ENCODE peak calls at places on chromosome 3, in four cellular contexts. One of them, this sample, is unnamed.

GRCh38 chr3:53267766-53268165 is 11.9 kb upstream of the TKT start:
- DNase-seq in OCI-LY7: no peak
- DNase-seq in HCT116: no peak
- DNase-seq in GM23248: no peak
- DNase-seq in this sample: no peak

GRCh38 chr3:113696658-113697191 is 283 bp upstream of the USF3 start:
- DNase-seq in OCI-LY7: peak; percentile 99
- DNase-seq in HCT116: peak; percentile 97
- DNase-seq in GM23248: peak; percentile 100
- DNase-seq in this sample: peak; percentile 100

GRCh38 chr3:152405915-152406802 is 137.4 kb downstream of the MBNL1 start:
- DNase-seq in OCI-LY7: no peak
- DNase-seq in HCT116: no peak
- DNase-seq in GM23248: peak; percentile 93
- DNase-seq in this sample: no peak

GRCh38 chr3:4310971-4311370 is 7.8 kb downstream of the SETMAR start:
- DNase-seq in OCI-LY7: no peak
- DNase-seq in HCT116: no peak
- DNase-seq in GM23248: no peak
- DNase-seq in this sample: no peak

GRCh38 chr3:9803494-9803893 is 6.6 kb upstream of the TTLL3 start:
- DNase-seq in OCI-LY7: no peak
- DNase-seq in HCT116: no peak
- DNase-seq in GM23248: no peak
- DNase-seq in this sample: no peak

GRCh38 chr3:184523825-184524615 is 37.6 kb upstream of the EPHB3 start:
- DNase-seq in OCI-LY7: no peak
- DNase-seq in HCT116: peak; percentile 68
- DNase-seq in GM23248: peak; percentile 87
- DNase-seq in this sample: peak; percentile 74

GRCh38 chr3:39965997-39966396 is 156.6 kb downstream of the MYRIP start:
- DNase-seq in OCI-LY7: no peak
- DNase-seq in HCT116: no peak
- DNase-seq in GM23248: no peak
- DNase-seq in this sample: no peak

GRCh38 chr3:111803123-111803593 is 55.9 kb upstream of the PHLDB2 start:
- DNase-seq in OCI-LY7: no peak
- DNase-seq in HCT116: peak; percentile 76
- DNase-seq in GM23248: peak; percentile 98
- DNase-seq in this sample: no peak

GRCh38 chr3:115512565-115513410 is 110.5 kb upstream of the GAP43 start:
- DNase-seq in OCI-LY7: no peak
- DNase-seq in HCT116: no peak
- DNase-seq in GM23248: peak; percentile 67
- DNase-seq in this sample: peak; percentile 97

GRCh38 chr3:124510290-124510689 is 220.0 kb upstream of the UMPS start:
- DNase-seq in OCI-LY7: no peak
- DNase-seq in HCT116: no peak
- DNase-seq in GM23248: peak; percentile 76
- DNase-seq in this sample: no peak
- TF ChIP-seq EZH2phosphoT487 in OCI-LY7: no peak
- TF ChIP-seq EZH2phosphoT487 in HCT116: no peak
- TF ChIP-seq EZH2phosphoT487 in GM23248: no peak
- TF ChIP-seq EZH2phosphoT487 in this sample: no peak

GRCh38 chr3:126269360-126269759 is 87.8 kb downstream of the KLF15 start:
- DNase-seq in OCI-LY7: no peak
- DNase-seq in HCT116: no peak
- DNase-seq in GM23248: peak; percentile 29
- DNase-seq in this sample: no peak

GRCh38 chr3:126268866-126269265 is 88.3 kb downstream of the KLF15 start:
- DNase-seq in OCI-LY7: no peak
- DNase-seq in HCT116: no peak
- DNase-seq in GM23248: no peak
- DNase-seq in this sample: no peak

GRCh38 chr3:126267169-126267975 is 87.0 kb upstream of the ALDH1L1 start:
- DNase-seq in OCI-LY7: no peak
- DNase-seq in HCT116: peak; percentile 35
- DNase-seq in GM23248: peak; percentile 90
- DNase-seq in this sample: peak; percentile 96

GRCh38 chr3:126266850-126267168 is 86.4 kb upstream of the ALDH1L1 start:
- DNase-seq in OCI-LY7: no peak
- DNase-seq in HCT116: no peak
- DNase-seq in GM23248: no peak
- DNase-seq in this sample: no peak

GRCh38 chr3:126267976-126268615 is 87.7 kb upstream of the ALDH1L1 start:
- DNase-seq in OCI-LY7: no peak
- DNase-seq in HCT116: no peak
- DNase-seq in GM23248: no peak
- DNase-seq in this sample: no peak
- H3K4me3 ChIP-seq in OCI-LY7: no peak overlapping the region
- H3K4me3 ChIP-seq in HCT116: peak overlapping the region; percentile 44
- H3K4me3 ChIP-seq in GM23248: peak overlapping the region; percentile 63
- H3K4me3 ChIP-seq in this sample: peak overlapping the region; percentile 68

GRCh38 chr3:43735618-43736017 is 44.9 kb downstream of the ABHD5 start:
- DNase-seq in OCI-LY7: no peak
- DNase-seq in HCT116: no peak
- DNase-seq in GM23248: no peak
- DNase-seq in this sample: no peak

GRCh38 chr3:43732747-43733425 is 42.1 kb downstream of the ABHD5 start:
- DNase-seq in OCI-LY7: no peak
- DNase-seq in HCT116: no peak
- DNase-seq in GM23248: peak; percentile 52
- DNase-seq in this sample: no peak

GRCh38 chr3:43737001-43737440 is 46.3 kb downstream of the ABHD5 start:
- DNase-seq in OCI-LY7: no peak
- DNase-seq in HCT116: no peak
- DNase-seq in GM23248: peak; percentile 23
- DNase-seq in this sample: no peak

GRCh38 chr3:43736558-43736995 is 45.8 kb downstream of the ABHD5 start:
- DNase-seq in OCI-LY7: no peak
- DNase-seq in HCT116: no peak
- DNase-seq in GM23248: no peak
- DNase-seq in this sample: no peak

GRCh38 chr3:43733459-43734384 is 43.0 kb downstream of the ABHD5 start:
- DNase-seq in OCI-LY7: no peak
- DNase-seq in HCT116: no peak
- DNase-seq in GM23248: peak; percentile 90
- DNase-seq in this sample: peak; percentile 47
- TF ChIP-seq EZH2phosphoT487 in OCI-LY7: no peak
- TF ChIP-seq EZH2phosphoT487 in HCT116: no peak
- TF ChIP-seq EZH2phosphoT487 in GM23248: peak; percentile 33
- TF ChIP-seq EZH2phosphoT487 in this sample: no peak

GRCh38 chr3:128878556-128879124 is 780 bp upstream of the ACAD9 start:
- DNase-seq in OCI-LY7: peak; percentile 53
- DNase-seq in HCT116: no peak
- DNase-seq in GM23248: peak; percentile 90
- DNase-seq in this sample: peak; percentile 17
- H3K4me3 ChIP-seq in OCI-LY7: peak overlapping the region; percentile 90
- H3K4me3 ChIP-seq in HCT116: peak overlapping the region; percentile 94
- H3K4me3 ChIP-seq in GM23248: peak overlapping the region; percentile 83
- H3K4me3 ChIP-seq in this sample: peak overlapping the region; percentile 81

GRCh38 chr3:171732741-171733140 is 77.5 kb downstream of the PLD1 start:
- DNase-seq in OCI-LY7: no peak
- DNase-seq in HCT116: no peak
- DNase-seq in GM23248: no peak
- DNase-seq in this sample: no peak
- TF ChIP-seq EZH2phosphoT487 in OCI-LY7: no peak
- TF ChIP-seq EZH2phosphoT487 in HCT116: no peak
- TF ChIP-seq EZH2phosphoT487 in GM23248: no peak
- TF ChIP-seq EZH2phosphoT487 in this sample: no peak

GRCh38 chr3:125118600-125118999 is 62.8 kb upstream of the HEG1 start:
- DNase-seq in OCI-LY7: no peak
- DNase-seq in HCT116: no peak
- DNase-seq in GM23248: no peak
- DNase-seq in this sample: no peak

GRCh38 chr3:125117631-125118191 is 61.9 kb upstream of the HEG1 start:
- DNase-seq in OCI-LY7: no peak
- DNase-seq in HCT116: no peak
- DNase-seq in GM23248: no peak
- DNase-seq in this sample: no peak

GRCh38 chr3:125120370-125121122 is 64.7 kb upstream of the HEG1 start:
- DNase-seq in OCI-LY7: no peak
- DNase-seq in HCT116: no peak
- DNase-seq in GM23248: peak; percentile 36
- DNase-seq in this sample: peak; percentile 94

GRCh38 chr3:125121246-125122010 is 65.6 kb upstream of the HEG1 start:
- DNase-seq in OCI-LY7: no peak
- DNase-seq in HCT116: no peak
- DNase-seq in GM23248: no peak
- DNase-seq in this sample: no peak

DNA sequence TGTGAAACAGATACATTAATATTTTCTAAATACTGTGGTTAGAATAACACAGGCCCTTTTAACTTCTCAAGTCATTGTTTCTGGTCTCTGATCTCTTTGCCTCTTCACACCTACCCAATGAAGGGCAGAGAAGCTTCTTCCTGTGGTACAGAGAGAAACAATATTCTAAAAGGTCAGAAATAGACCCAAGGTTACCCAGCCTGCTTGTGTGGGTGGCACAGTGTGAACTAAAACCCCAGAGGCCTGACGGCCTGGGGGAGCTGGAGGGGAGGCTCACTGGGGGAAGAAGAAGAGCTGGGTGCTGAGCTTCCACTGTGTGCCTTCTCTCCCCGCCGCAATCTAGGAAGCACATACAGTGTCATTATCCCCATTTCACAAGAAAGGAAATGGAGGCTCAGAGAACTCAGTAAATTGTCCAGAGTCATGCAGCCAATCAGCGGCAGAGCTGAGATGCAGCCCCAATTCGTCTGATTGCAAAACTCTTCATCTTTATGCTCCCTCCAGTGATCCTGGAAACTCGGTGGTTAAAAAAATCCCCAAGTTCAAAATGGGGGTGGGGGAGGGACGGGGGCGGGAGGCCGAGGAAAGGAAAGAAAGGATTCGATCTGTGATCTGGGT is 64.1 kb upstream of the HEG1 start:
- DNase-seq in OCI-LY7: no peak
- DNase-seq in HCT116: no peak
- DNase-seq in GM23248: no peak
- DNase-seq in this sample: no peak
- H3K4me3 ChIP-seq in OCI-LY7: no peak overlapping the region
- H3K4me3 ChIP-seq in HCT116: no peak overlapping the region
- H3K4me3 ChIP-seq in GM23248: no peak overlapping the region
- H3K4me3 ChIP-seq in this sample: peak overlapping the region; percentile 73

GRCh38 chr3:24177201-24177600 is 232.1 kb downstream of the NR1D2 start:
- DNase-seq in OCI-LY7: no peak
- DNase-seq in HCT116: no peak
- DNase-seq in GM23248: no peak
- DNase-seq in this sample: no peak
- TF ChIP-seq EZH2phosphoT487 in OCI-LY7: no peak
- TF ChIP-seq EZH2phosphoT487 in HCT116: no peak
- TF ChIP-seq EZH2phosphoT487 in GM23248: no peak
- TF ChIP-seq EZH2phosphoT487 in this sample: no peak

This sample was measured in GM23338.